ENCODE peak calls at places on chromosomes 16 and 17, in nine cellular contexts. E is PC-3, K is choroid plexus epithelial cell, H is AG04449, W is HEK293T, G is amniotic stem cell, A is astrocyte of the spinal cord, B is smooth muscle cell of the brain vasculature, T is brain microvascular endothelial cell. D is an unnamed sample.
A peak's percentile ranks its signal among the peaks of the same experiment; 100 is the strongest.

GRCh38 chr16:81324808-81325207 is 10.0 kb downstream of the GAN start:
- DNase-seq in T (no peak), H (no peak), E (no peak), W (no peak), B (no peak), G (no peak), K (no peak), A (no peak), D (no peak)

GRCh38 chr17:74972107-74972972 is at the start of gene HID1:
- DNase-seq in E (peak; percentile 88), A (no peak), B (no peak), K (no peak), H (no peak), T (no peak), W (peak; percentile 93), G (no peak), D (no peak)

GRCh38 chr17:28951991-28952975 is 965 bp upstream of the PHF12 start:
- DNase-seq in E (peak; percentile 97), B (peak; percentile 98), T (peak; percentile 99), A (peak; percentile 99), K (peak; percentile 100), G (peak; percentile 99), W (peak; percentile 82), H (peak; percentile 96), D (peak; percentile 99)

GRCh38 chr17:50139950-50140885 is 10.3 kb upstream of the SAMD14 start:
- DNase-seq in G (no peak), K (peak; percentile 88), A (peak; percentile 69), W (peak; percentile 93), E (peak; percentile 68), T (peak; percentile 77), H (no peak), B (no peak), D (peak; percentile 73)

GRCh38 chr16:88554711-88555264 is 15.4 kb upstream of the ZC3H18 start:
- DNase-seq in K (no peak), H (no peak), G (no peak), B (no peak), E (no peak), A (no peak), T (no peak), W (no peak), D (no peak)

GRCh38 chr16:88466175-88466862 is 13.2 kb downstream of the ZFPM1 start:
- DNase-seq in G (no peak), H (no peak), B (no peak), T (no peak), K (peak; percentile 31), A (no peak), W (no peak), E (no peak), D (no peak)

GRCh38 chr17:6163632-6164319 is 93.6 kb downstream of the WSCD1 start:
- DNase-seq in W (no peak), E (peak; percentile 88), H (no peak), K (no peak), T (no peak), G (no peak), A (peak; percentile 7), B (no peak), D (no peak)

GRCh38 chr17:34235389-34236028 is 19.6 kb upstream of the CCL2 start:
- DNase-seq in H (no peak), K (no peak), W (no peak), A (peak; percentile 22), B (no peak), G (no peak), T (no peak), E (no peak), D (peak; percentile 65)

GRCh38 chr17:80791758-80792284 is 199.8 kb upstream of the CHMP6 start:
- DNase-seq in A (peak; percentile 96), T (peak; percentile 99), K (peak; percentile 98), B (peak; percentile 91), H (peak; percentile 61), G (peak; percentile 89), W (no peak), E (peak; percentile 99), D (peak; percentile 100)

GRCh38 chr16:66483689-66484452 is 56.8 kb downstream of the BEAN1 start:
- DNase-seq in T (peak; percentile 53), A (peak; percentile 63), W (peak; percentile 89), K (peak; percentile 83), E (peak; percentile 76), H (no peak), G (peak; percentile 24), B (peak; percentile 35), D (peak; percentile 63)

GRCh38 chr17:78541488-78542237 is 35.5 kb downstream of the DNAH17 start:
- DNase-seq in E (peak; percentile 82), A (no peak), W (no peak), H (no peak), K (no peak), G (no peak), T (peak; percentile 37), B (no peak), D (no peak)

GRCh38 chr17:81083125-81083765 is 48.3 kb downstream of the BAIAP2 start:
- DNase-seq in H (no peak), W (no peak), K (no peak), B (no peak), A (peak; percentile 25), G (no peak), E (no peak), T (peak; percentile 7), D (no peak)

GRCh38 chr16:63467513-63467912 is 1431.3 kb upstream of the CDH8 start:
- DNase-seq in E (no peak), K (no peak), W (no peak), A (no peak), G (no peak), T (no peak), B (no peak), H (no peak), D (no peak)

GRCh38 chr17:28685366-28685765 is 23.4 kb downstream of the SUPT6H start:
- DNase-seq in E (no peak), A (no peak), W (no peak), T (no peak), H (no peak), K (no peak), G (no peak), B (no peak), D (no peak)

GRCh38 chr16:54955757-54956156 is 25.1 kb downstream of the IRX5 start:
- DNase-seq in B (no peak), E (no peak), T (no peak), A (no peak), H (no peak), W (no peak), G (no peak), K (no peak), D (no peak)

GRCh38 chr16:85401917-85402766 is 211.0 kb upstream of the GSE1 start:
- DNase-seq in B (no peak), T (no peak), G (no peak), W (no peak), H (no peak), A (no peak), E (no peak), K (no peak), D (no peak)

GRCh38 chr16:2749476-2749875 is 3.0 kb upstream of the SRRM2 start:
- DNase-seq in G (no peak), A (no peak), H (no peak), W (no peak), K (no peak), T (no peak), E (no peak), B (no peak), D (no peak)

GRCh38 chr17:41760878-41761277 is 25.6 kb downstream of the JUP start:
- DNase-seq in W (no peak), E (no peak), K (no peak), B (no peak), A (no peak), G (no peak), H (no peak), T (no peak), D (no peak)

GRCh38 chr17:33335491-33336173 is 42.5 kb upstream of the ASIC2 start:
- DNase-seq in K (no peak), G (no peak), T (no peak), H (no peak), A (no peak), E (no peak), W (no peak), B (no peak), D (no peak)

D was measured in IMR-90.